ENCODE peak calls at places on chromosomes 5 and 9, in six cellular contexts. M is ovary, H is lower lobe of right lung, C is pancreas, L is spleen, E is mucosa of descending colon. T is an unnamed sample. For H3K4me1 and H3K36me3, the result is how much of the 10 kb centered on the place peaks cover.

GRCh38 chr9:121692606-121693505 is 41.4 kb downstream of the DAB2IP start:
- DNase-seq in M (no peak), H (no peak), C (no peak), L (no peak), E (no peak), T (peak)

GRCh38 chr5:185095-186070 is 5.9 kb upstream of the LRRC14B start:
- DNase-seq in M (no peak), H (peak), C (peak), L (peak), E (no peak), T (peak)

GRCh38 chr5:177378884-177379883 is 5.0 kb upstream of the SLC34A1 start:
- DNase-seq in M (no peak), H (no peak), C (no peak), L (no peak), E (no peak), T (no peak)

GRCh38 chr5:40413747-40414146 is 266.0 kb upstream of the PTGER4 start:
- DNase-seq in M (no peak), H (no peak), C (no peak), L (no peak), E (no peak), T (no peak)

GRCh38 chr9:78325343-78325742 is 28.4 kb downstream of the PSAT1 start:
- DNase-seq in M (peak), H (no peak), C (peak), L (no peak), E (no peak), T (no peak)

GRCh38 chr5:1174122-1174936 is 27.1 kb upstream of the SLC6A19 start:
- DNase-seq in M (peak), H (peak), C (peak), L (no peak), E (peak), T (peak)

GRCh38 chr5:426392-426976 is 16.5 kb upstream of the EXOC3 start:
- DNase-seq in M (no peak), H (no peak), C (no peak), L (no peak), E (no peak), T (no peak)

GRCh38 chr9:124349675-124350484 is 65.4 kb downstream of the PSMB7 start:
- DNase-seq in M (no peak), H (peak), C (no peak), L (peak), E (no peak), T (peak)

GRCh38 chr5:146390469-146390868 is 51.8 kb downstream of the POU4F3 start:
- DNase-seq in M (no peak), H (no peak), C (no peak), L (no peak), E (no peak), T (no peak)

DNA sequence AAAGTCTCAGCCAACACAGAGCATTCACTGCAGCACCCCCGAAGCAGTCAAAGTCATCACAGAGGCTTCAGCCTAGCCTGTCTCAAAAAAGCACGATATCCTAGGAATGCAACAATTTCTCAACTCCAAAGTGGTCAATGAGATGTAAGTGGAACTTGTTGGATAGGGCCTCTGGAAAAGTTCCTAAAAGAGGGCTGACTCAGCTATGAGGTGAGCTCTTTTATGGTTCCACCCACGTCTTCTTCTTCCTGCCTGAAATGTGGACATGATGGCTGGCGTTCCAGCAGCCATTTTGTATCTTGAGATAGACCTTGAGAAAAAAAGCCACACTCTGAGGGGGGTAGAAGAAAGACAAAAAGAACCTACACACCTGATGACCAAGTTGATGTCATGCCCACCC is 32.5 kb upstream of the TRIO start:
- DNase-seq in M (no peak), H (no peak), C (no peak), L (no peak), E (no peak), T (no peak)
- H3K4me1 ChIP-seq in M (under half), H (under half), C (under half), L (under half), E (under half), T (under half)

GRCh38 chr9:129613520-129614175 is 7.3 kb downstream of the C9orf50 start:
- DNase-seq in M (peak), H (no peak), C (peak), L (no peak), E (peak), T (no peak)
- TF ChIP-seq CTCF in M (no peak), H (no peak), C (no peak), L (no peak), E (no peak), T (no peak)

DNA sequence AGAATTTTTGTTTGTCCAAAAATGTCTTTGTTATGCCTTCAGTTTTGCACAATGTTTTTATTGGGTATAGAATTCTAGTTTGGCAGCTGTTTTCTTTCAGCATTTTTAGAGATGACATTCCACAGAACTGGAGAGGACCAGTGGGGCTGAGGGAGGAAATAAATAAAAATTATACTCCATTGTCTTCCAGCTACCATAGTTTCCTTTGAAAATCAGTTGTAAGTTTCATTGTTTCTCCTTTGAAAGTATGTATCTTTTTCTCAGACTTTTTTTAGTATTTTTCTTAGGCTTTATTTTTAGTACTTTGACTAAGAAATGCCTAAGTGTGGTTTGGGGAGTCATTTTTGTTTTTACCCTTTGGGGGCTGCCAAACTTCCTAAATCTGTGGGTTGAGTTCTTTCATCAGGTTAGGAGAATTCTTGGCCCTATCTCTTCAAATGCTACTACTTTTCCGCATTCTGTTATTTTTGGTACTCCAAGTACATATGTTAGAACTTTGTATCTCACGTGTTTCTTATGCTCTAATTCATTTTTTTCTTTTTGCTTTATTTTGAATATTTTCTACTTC is 15.2 kb upstream of the FBLL1 start:
- DNase-seq in M (no peak), H (no peak), C (no peak), L (no peak), E (no peak), T (no peak)
- H3K36me3 ChIP-seq in M (under half), H (half or more), C (under half), L (half or more), E (under half), T (half or more)

DNA sequence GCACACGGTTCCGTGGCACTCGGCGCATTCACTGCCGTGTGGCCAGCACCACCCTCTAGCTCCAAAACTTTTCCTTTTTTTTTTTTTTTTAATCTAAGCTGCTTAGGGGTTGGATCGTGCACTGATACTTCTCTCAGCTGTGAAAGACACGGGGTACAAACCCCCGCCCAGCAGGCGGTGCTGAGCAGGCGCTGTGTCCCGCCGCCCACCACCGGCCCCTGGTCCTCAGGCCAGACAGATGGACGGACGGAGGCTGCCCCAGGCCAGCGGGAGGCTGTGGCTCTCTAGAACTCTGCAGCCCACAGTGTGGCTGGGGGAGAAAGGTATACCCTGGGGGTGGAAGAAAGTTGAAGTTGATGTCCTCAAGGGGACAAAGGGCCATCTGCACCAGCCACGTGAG is 6.2 kb downstream of the AGPAT2 start:
- DNase-seq in M (no peak), H (no peak), C (no peak), L (no peak), E (no peak), T (no peak)
- H3K4me1 ChIP-seq in M (under half), H (half or more), C (under half), L (half or more), E (under half), T (under half)

GRCh38 chr5:124738751-124739559 is 7.5 kb downstream of the ZNF608 start:
- DNase-seq in M (no peak), H (no peak), C (no peak), L (no peak), E (no peak), T (no peak)
- TF ChIP-seq CTCF in M (no peak), H (no peak), C (no peak), L (no peak), E (no peak), T (peak)

GRCh38 chr5:67147768-67148167 is 48.8 kb downstream of the CD180 start:
- DNase-seq in M (no peak), H (no peak), C (no peak), L (no peak), E (no peak), T (no peak)
- H3K36me3 ChIP-seq in M (under half), H (half or more), C (under half), L (under half), E (under half), T (under half)